ENCODE peak calls at places on chromosome X, in four cellular contexts. G, H, J and S are unnamed samples.

GRCh38 chrX:17692709-17693346 is 44.5 kb upstream of the SCML1 start:
- DNase-seq in H (peak), G (peak), J (no peak), S (peak)

GRCh38 chrX:129786210-129786651 is 6.5 kb downstream of the SASH3 start:
- DNase-seq in J (no peak), G (no peak), H (no peak), S (peak)

GRCh38 chrX:154313147-154313546 is 17.6 kb downstream of the TKTL1 start:
- DNase-seq in J (no peak), G (no peak), H (no peak), S (no peak)

GRCh38 chrX:119617511-119618164 is 11.4 kb upstream of the NKRF start:
- DNase-seq in G (no peak), H (no peak), J (no peak), S (no peak)

GRCh38 chrX:65752294-65752693 is 84.8 kb downstream of the MSN start:
- DNase-seq in H (no peak), J (no peak), G (no peak), S (no peak)

GRCh38 chrX:106615041-106615440 is 3.3 kb downstream of the RADX start:
- DNase-seq in J (no peak), H (no peak), G (no peak), S (no peak)

GRCh38 chrX:152895724-152896420 is 2.0 kb upstream of the ZNF185 start:
- DNase-seq in H (no peak), J (no peak), G (peak), S (no peak)

GRCh38 chrX:55342533-55343501 is 78.1 kb upstream of the PAGE3 start:
- DNase-seq in G (peak), H (peak), J (no peak), S (peak)

GRCh38 chrX:100512471-100512870 is 72.3 kb upstream of the TNMD start:
- DNase-seq in H (peak), J (no peak), G (peak), S (peak)

GRCh38 chrX:106963111-106963510 is 36.9 kb downstream of the MORC4 start:
- DNase-seq in H (no peak), J (no peak), G (no peak), S (no peak)